ENCODE peak calls at places on chromosomes 12 and 14, in eight cellular contexts. D, T, B, A, W, S, P and O are unnamed samples.

GRCh38 chr12:29816869-29817730 is 33.4 kb upstream of the TMTC1 start:
- DNase-seq in P (no peak), S (no peak), W (no peak), T (no peak), B (no peak), D (no peak), A (no peak), O (no peak)

GRCh38 chr14:103123128-103123633 is at the start of gene TNFAIP2:
- DNase-seq in S (no peak), A (peak), W (no peak), T (no peak), D (no peak), B (peak), P (no peak), O (no peak)

GRCh38 chr14:72024043-72024407 is 91.8 kb downstream of the RGS6 start:
- DNase-seq in T (no peak), A (peak), S (no peak), W (no peak), D (peak), B (no peak), P (no peak), O (peak)

GRCh38 chr12:109331546-109331945 is 16.2 kb upstream of the MYO1H start:
- DNase-seq in A (no peak), D (no peak), W (no peak), S (no peak), B (no peak), P (no peak), T (no peak), O (no peak)

GRCh38 chr14:99612065-99612736 is 8.2 kb upstream of the CCDC85C start:
- DNase-seq in S (no peak), D (peak), T (no peak), P (no peak), W (no peak), B (no peak), A (no peak), O (peak)

GRCh38 chr12:49369723-49370145 is 2.5 kb downstream of the SPATS2 start:
- DNase-seq in A (peak), D (no peak), W (no peak), S (no peak), B (no peak), T (no peak), P (no peak), O (peak)

GRCh38 chr14:68508581-68508980 is 284.3 kb downstream of the ZFP36L1 start:
- DNase-seq in B (no peak), W (no peak), S (no peak), T (no peak), P (no peak), D (no peak), A (no peak), O (no peak)

GRCh38 chr12:4303750-4304149 is 17.3 kb upstream of the TIGAR start:
- DNase-seq in B (no peak), W (no peak), P (no peak), S (no peak), D (no peak), T (no peak), A (no peak), O (no peak)

GRCh38 chr12:14921218-14921617 is 17.1 kb downstream of the ERP27 start:
- DNase-seq in A (no peak), W (no peak), T (no peak), S (no peak), P (no peak), B (no peak), D (no peak), O (no peak)

GRCh38 chr12:80412343-80412953 is 31.6 kb upstream of the PTPRQ start:
- DNase-seq in W (no peak), P (no peak), T (no peak), A (peak), B (peak), D (peak), S (no peak), O (no peak)

GRCh38 chr12:92144631-92145480 is 790 bp downstream of the BTG1 start:
- DNase-seq in T (peak), B (peak), W (peak), A (peak), D (peak), S (peak), P (peak), O (peak)